ENCODE peak calls at places on chromosomes 2 and 18, in four cellular contexts. G, F, Y and S are unnamed samples.

GRCh38 chr2:27049422-27050280 is 1.8 kb upstream of the AGBL5 start:
- DNase-seq in G (no peak), F (peak), Y (peak), S (peak)

GRCh38 chr2:182181381-182181780 is 195.7 kb downstream of the PPP1R1C start:
- DNase-seq in G (no peak), F (no peak), Y (no peak), S (no peak)

GRCh38 chr2:25041307-25041927 is 459 bp upstream of the EFR3B start:
- DNase-seq in G (no peak), F (no peak), Y (no peak), S (no peak)

GRCh38 chr2:152558174-152559091 is 158.8 kb downstream of the PRPF40A start:
- DNase-seq in G (peak), F (no peak), Y (no peak), S (no peak)

GRCh38 chr18:13660510-13660909 is 65.8 kb downstream of the FAM210A start:
- DNase-seq in G (no peak), F (no peak), Y (no peak), S (no peak)

GRCh38 chr18:30381826-30382225 is 660.7 kb downstream of the DSC3 start:
- DNase-seq in G (no peak), F (no peak), Y (no peak), S (no peak)

GRCh38 chr2:65316072-65316471 is 88.4 kb downstream of the ACTR2 start:
- DNase-seq in G (no peak), F (no peak), Y (no peak), S (no peak)

GRCh38 chr18:76557026-76557575 is 62.1 kb upstream of the ZNF516 start:
- DNase-seq in G (no peak), F (no peak), Y (no peak), S (no peak)

GRCh38 chr2:33531345-33532059 is 55.1 kb downstream of the RASGRP3 start:
- DNase-seq in G (no peak), F (no peak), Y (no peak), S (no peak)

GRCh38 chr18:48879008-48879431 is 71.7 kb downstream of the SMAD7 start:
- DNase-seq in G (no peak), F (no peak), Y (peak), S (no peak)

GRCh38 chr2:123179526-123179925 is 845.6 kb upstream of the CNTNAP5 start:
- DNase-seq in G (no peak), F (no peak), Y (no peak), S (no peak)

GRCh38 chr2:120331903-120332302 is 14.0 kb upstream of the INHBB start:
- DNase-seq in G (no peak), F (no peak), Y (no peak), S (no peak)